ENCODE peak calls at places on chromosomes 6 and 20, in eight cellular contexts. R is HCT116, P is H54, Z is GM12892, O is lower leg skin, G is A549, M is uterus, E is heart left ventricle. F is an unnamed sample.

GRCh38 chr6:53103993-53104675 is 38.9 kb downstream of the FBXO9 start:
- DNase-seq in R (no peak), P (no peak), Z (no peak), O (no peak), G (no peak), M (no peak), E (no peak), F (peak; percentile 5)

GRCh38 chr6:45830441-45831139 is 185.1 kb downstream of the CLIC5 start:
- DNase-seq in R (no peak), P (no peak), Z (peak; percentile 39), O (no peak), G (no peak), M (no peak), E (no peak), F (no peak)

GRCh38 chr20:1430004-1430451 is 36.6 kb downstream of the NSFL1C start:
- DNase-seq in R (no peak), P (no peak), Z (no peak), O (no peak), G (no peak), M (no peak), E (no peak), F (no peak)

GRCh38 chr6:77178821-77179220 is 284.5 kb downstream of the HTR1B start:
- DNase-seq in R (no peak), P (no peak), Z (no peak), O (no peak), G (no peak), M (no peak), E (no peak), F (no peak)

GRCh38 chr20:18692453-18692852 is 104.6 kb downstream of the DTD1 start:
- DNase-seq in R (no peak), P (no peak), Z (no peak), O (no peak), G (no peak), M (no peak), E (no peak), F (no peak)

GRCh38 chr6:143005816-143006215 is 54.9 kb upstream of the AIG1 start:
- DNase-seq in R (no peak), P (no peak), Z (no peak), O (no peak), G (no peak), M (no peak), E (no peak), F (no peak)

GRCh38 chr6:31822038-31822821 is 5.3 kb upstream of the HSPA1B start:
- DNase-seq in R (no peak), P (peak; percentile 61), Z (peak; percentile 55), O (peak; percentile 88), G (peak; percentile 32), M (peak; percentile 94), E (peak; percentile 82), F (peak; percentile 93)

GRCh38 chr6:16999486-17000436 is 102.1 kb upstream of the STMND1 start:
- DNase-seq in R (no peak), P (no peak), Z (no peak), O (no peak), G (no peak), M (no peak), E (no peak), F (no peak)

GRCh38 chr20:6074145-6074561 is 20.3 kb upstream of the LRRN4 start:
- DNase-seq in R (no peak), P (no peak), Z (no peak), O (no peak), G (peak; percentile 52), M (no peak), E (no peak), F (peak; percentile 26)

GRCh38 chr20:846894-847278 is 13.4 kb downstream of the FAM110A start:
- DNase-seq in R (no peak), P (no peak), Z (peak; percentile 62), O (no peak), G (no peak), M (no peak), E (peak; percentile 66), F (peak; percentile 42)

GRCh38 chr20:19815553-19815991 is 57.5 kb downstream of the RIN2 start:
- DNase-seq in R (peak; percentile 70), P (peak; percentile 65), Z (no peak), O (no peak), G (peak; percentile 95), M (peak; percentile 52), E (no peak), F (no peak)

GRCh38 chr20:38962044-38962897 is at the start of gene DHX35:
- DNase-seq in R (peak; percentile 91), P (peak; percentile 94), Z (peak; percentile 95), O (peak; percentile 97), G (peak; percentile 91), M (peak; percentile 97), E (peak; percentile 99), F (peak; percentile 99)
- TF ChIP-seq POLR2A in R (peak; percentile 59), P (peak; percentile 62), Z (peak; percentile 84), O (no peak), G (peak; percentile 30), M (no peak), E (peak; percentile 49), F (peak; percentile 84)

GRCh38 chr6:3252369-3252768 is 6.4 kb upstream of the PSMG4 start:
- DNase-seq in R (no peak), P (no peak), Z (no peak), O (no peak), G (no peak), M (no peak), E (no peak), F (no peak)
- TF ChIP-seq POLR2A in R (no peak), P (no peak), Z (no peak), O (no peak), G (no peak), M (no peak), E (no peak), F (no peak)

DNA sequence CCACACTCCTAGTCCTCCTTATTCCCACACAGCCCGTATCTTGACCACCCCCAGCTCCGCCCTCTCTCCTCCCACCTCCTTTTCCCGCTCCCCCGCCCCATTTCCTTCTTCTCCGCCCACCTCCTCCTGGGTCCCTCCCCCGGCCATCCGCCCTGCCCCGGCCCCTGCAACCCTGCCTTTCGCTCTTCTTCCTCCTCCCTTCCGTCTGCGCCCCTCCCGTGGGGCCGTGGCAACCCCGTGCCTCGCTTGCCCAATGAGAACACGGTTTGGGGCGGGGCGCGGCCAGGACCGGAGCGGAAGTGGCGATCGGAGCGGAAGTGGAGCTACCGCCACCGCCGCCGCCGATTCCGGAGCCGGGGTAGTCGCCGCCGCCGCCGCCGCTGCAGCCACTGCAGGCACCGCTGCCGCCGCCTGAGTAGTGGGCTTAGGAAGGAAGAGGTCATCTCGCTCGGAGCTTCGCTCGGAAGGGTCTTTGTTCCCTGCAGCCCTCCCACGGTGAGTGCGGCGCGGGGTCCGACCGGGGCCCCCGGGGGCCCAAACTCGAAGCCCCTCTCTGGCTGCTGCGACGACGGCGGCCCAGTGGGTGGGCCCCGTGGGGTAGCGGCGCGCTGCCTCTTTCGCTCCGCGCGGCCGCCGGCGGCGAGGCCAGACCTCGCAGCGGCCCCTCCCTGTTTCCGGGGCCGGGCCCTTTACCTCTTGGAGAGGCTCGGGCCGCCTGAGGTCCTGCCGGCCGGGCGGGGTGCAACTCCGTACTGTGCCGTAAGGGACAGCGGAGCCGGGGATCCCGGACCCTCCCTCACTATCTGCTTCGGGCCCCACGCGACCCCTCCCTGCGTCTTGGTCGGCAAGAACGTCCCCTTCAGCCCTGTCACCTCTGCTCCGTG is at the start of gene YWHAB:
- DNase-seq in R (peak; percentile 91), P (peak; percentile 87), Z (peak; percentile 88), O (peak; percentile 97), G (peak; percentile 93), M (peak; percentile 98), E (peak; percentile 100), F (peak; percentile 97)
- TF ChIP-seq POLR2A in R (peak; percentile 58), P (peak; percentile 74), Z (peak; percentile 83), O (no peak), G (peak; percentile 65), M (peak; percentile 45), E (peak; percentile 71), F (peak; percentile 72)

DNA sequence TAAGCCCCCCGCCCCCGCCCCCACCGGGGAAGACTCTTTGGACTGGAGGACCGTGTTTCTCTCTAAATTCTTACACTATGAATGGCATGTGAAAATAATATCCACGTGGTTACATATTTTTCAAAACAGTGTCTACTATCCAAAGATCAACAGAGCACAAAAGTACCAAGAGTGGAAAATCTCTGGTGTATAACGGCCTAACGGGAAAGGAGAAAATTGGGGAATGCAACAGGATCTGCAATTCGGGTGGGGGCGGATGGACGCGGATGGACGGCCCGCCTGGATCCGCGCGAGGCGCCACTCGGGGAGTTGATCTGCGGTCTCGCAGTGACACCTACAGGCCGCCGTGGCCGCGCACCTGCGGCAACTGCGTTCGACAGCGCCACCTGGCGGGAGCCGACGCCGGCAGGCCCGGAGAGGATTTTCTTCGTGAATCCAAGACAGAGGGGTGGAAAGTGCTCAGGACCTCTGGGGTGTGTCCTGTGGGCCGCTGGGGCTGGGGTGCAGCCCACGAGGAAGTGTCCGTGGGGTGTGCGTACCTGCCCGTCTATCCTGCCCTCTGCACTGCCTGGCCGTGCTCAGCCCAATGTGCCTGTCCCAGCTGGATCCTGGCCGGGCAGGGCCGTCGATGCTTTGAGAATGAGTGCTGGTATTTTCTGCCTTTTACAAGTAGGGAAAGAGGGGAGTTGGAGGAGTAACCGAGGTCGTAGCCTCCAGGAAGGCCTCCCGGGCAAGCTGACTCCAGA is 18.6 kb downstream of the ANKRD60 start:
- DNase-seq in R (peak; percentile 52), P (peak; percentile 89), Z (peak; percentile 95), O (peak; percentile 64), G (peak; percentile 80), M (peak; percentile 77), E (peak; percentile 93), F (peak; percentile 81)
- TF ChIP-seq POLR2A in R (no peak), P (no peak), Z (no peak), O (no peak), G (no peak), M (no peak), E (no peak), F (no peak)

GRCh38 chr6:80004199-80005072 is at the start of gene TTK:
- DNase-seq in R (peak; percentile 89), P (peak; percentile 78), Z (peak; percentile 60), O (peak; percentile 92), G (peak; percentile 64), M (peak; percentile 86), E (peak; percentile 95), F (peak; percentile 97)
- TF ChIP-seq POLR2A in R (peak; percentile 27), P (peak; percentile 49), Z (peak; percentile 54), O (no peak), G (no peak), M (peak; percentile 52), E (peak; percentile 69), F (peak; percentile 87)

DNA sequence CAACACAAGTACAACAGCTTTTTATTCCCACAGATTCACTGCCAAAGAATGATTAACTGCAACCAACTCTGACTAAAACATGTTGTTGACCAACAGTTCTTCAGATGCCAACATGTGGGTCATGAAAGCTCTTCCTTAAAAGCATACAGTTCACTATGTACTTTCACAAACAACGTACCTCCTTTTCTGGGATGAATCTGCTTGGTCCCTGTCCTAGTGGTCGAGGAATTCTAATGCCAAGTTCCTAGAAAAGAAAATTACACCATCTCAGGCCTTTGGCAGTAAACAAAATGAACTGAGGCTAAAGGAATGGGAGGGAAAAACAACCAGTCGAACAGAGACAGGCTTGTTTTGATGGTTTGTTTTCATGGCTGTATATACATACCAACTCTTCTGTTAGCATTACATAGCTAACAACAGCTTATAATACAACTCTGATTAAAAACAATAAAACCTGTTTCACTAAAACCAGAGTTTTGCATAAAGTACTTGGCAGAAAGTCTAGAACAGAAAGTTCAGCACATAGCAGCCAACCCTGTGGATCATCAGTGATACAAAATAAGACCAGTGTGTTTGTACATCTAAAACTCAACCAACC is 92.4 kb downstream of the SESN1 start:
- DNase-seq in R (no peak), P (no peak), Z (no peak), O (peak; percentile 70), G (no peak), M (peak; percentile 54), E (no peak), F (no peak)
- TF ChIP-seq POLR2A in R (no peak), P (no peak), Z (no peak), O (no peak), G (no peak), M (peak; percentile 40), E (peak; percentile 7), F (no peak)